ENCODE peak calls at places on chromosomes 16 and 17, in six cellular contexts. S, E, V, A, H and Q are unnamed samples.

GRCh38 chr17:41943492-41943891 is 13.1 kb downstream of the ODAD4 start:
- DNase-seq in S (no peak), E (no peak), V (no peak), A (no peak), H (no peak), Q (no peak)

GRCh38 chr17:512926-513325 is 160.3 kb upstream of the RPH3AL start:
- DNase-seq in S (no peak), E (no peak), V (no peak), A (peak), H (no peak), Q (no peak)

GRCh38 chr17:58308985-58309917 is 19.3 kb downstream of the TSPOAP1 start:
- DNase-seq in S (no peak), E (no peak), V (no peak), A (no peak), H (no peak), Q (no peak)

GRCh38 chr17:65529040-65529633 is 32.3 kb downstream of the AXIN2 start:
- DNase-seq in S (no peak), E (no peak), V (no peak), A (no peak), H (no peak), Q (no peak)

GRCh38 chr17:42325026-42325425 is 36.7 kb downstream of the STAT5A start:
- DNase-seq in S (no peak), E (peak), V (no peak), A (peak), H (no peak), Q (no peak)

GRCh38 chr17:75135452-75135851 is 3.9 kb upstream of the NT5C start:
- DNase-seq in S (no peak), E (no peak), V (no peak), A (no peak), H (no peak), Q (no peak)

GRCh38 chr17:79573196-79573929 is 37.5 kb downstream of the RBFOX3 start:
- DNase-seq in S (no peak), E (no peak), V (no peak), A (no peak), H (no peak), Q (no peak)

GRCh38 chr17:72622661-72623433 is 469.6 kb downstream of the SLC39A11 start:
- DNase-seq in S (no peak), E (no peak), V (no peak), A (no peak), H (no peak), Q (no peak)

GRCh38 chr17:41896726-41897125 is 22.0 kb downstream of the ACLY start:
- DNase-seq in S (no peak), E (no peak), V (no peak), A (no peak), H (no peak), Q (no peak)

GRCh38 chr17:7886227-7887037 is 2.2 kb upstream of the CHD3 start:
- DNase-seq in S (no peak), E (no peak), V (no peak), A (peak), H (no peak), Q (peak)

GRCh38 chr17:80855196-80855967 is 136.3 kb upstream of the CHMP6 start:
- DNase-seq in S (no peak), E (no peak), V (no peak), A (no peak), H (no peak), Q (no peak)

GRCh38 chr17:61440697-61441096 is 11.5 kb upstream of the TBX4 start:
- DNase-seq in S (no peak), E (no peak), V (no peak), A (no peak), H (no peak), Q (no peak)

GRCh38 chr16:3458278-3458851 is 14.9 kb downstream of the NAA60 start:
- DNase-seq in S (peak), E (peak), V (no peak), A (peak), H (peak), Q (peak)

GRCh38 chr16:89717310-89718197 is 3.1 kb downstream of the VPS9D1 start:
- DNase-seq in S (no peak), E (no peak), V (no peak), A (no peak), H (no peak), Q (no peak)

GRCh38 chr17:42531455-42532354 is 4.3 kb upstream of the NAGLU start:
- DNase-seq in S (peak), E (peak), V (no peak), A (peak), H (peak), Q (peak)

GRCh38 chr17:42276359-42276608 is at the start of gene STAT5B:
- DNase-seq in S (peak), E (peak), V (no peak), A (peak), H (peak), Q (peak)

GRCh38 chr16:24717411-24717810 is 12.0 kb upstream of the TNRC6A start:
- DNase-seq in S (no peak), E (peak), V (no peak), A (peak), H (no peak), Q (no peak)

GRCh38 chr16:337437-337836 is 15.1 kb downstream of the AXIN1 start:
- DNase-seq in S (no peak), E (no peak), V (no peak), A (no peak), H (no peak), Q (no peak)

GRCh38 chr17:49002331-49002730 is 5.1 kb downstream of the IGF2BP1 start:
- DNase-seq in S (no peak), E (no peak), V (no peak), A (no peak), H (no peak), Q (no peak)

GRCh38 chr17:76643553-76644148 is at the start of gene ST6GALNAC1:
- DNase-seq in S (peak), E (no peak), V (no peak), A (peak), H (peak), Q (peak)

GRCh38 chr17:53499277-53499676 is 323.4 kb upstream of the KIF2B start:
- DNase-seq in S (no peak), E (no peak), V (no peak), A (no peak), H (no peak), Q (no peak)

GRCh38 chr16:86396918-86397317 is 113.4 kb upstream of the FOXF1 start:
- DNase-seq in S (no peak), E (peak), V (no peak), A (peak), H (no peak), Q (no peak)

GRCh38 chr16:68216240-68216639 is 19.7 kb downstream of the ESRP2 start:
- DNase-seq in S (no peak), E (no peak), V (no peak), A (no peak), H (no peak), Q (no peak)

GRCh38 chr16:21023509-21024202 is 123.1 kb downstream of the LYRM1 start:
- DNase-seq in S (peak), E (no peak), V (no peak), A (peak), H (peak), Q (no peak)